ENCODE peak calls at places on chromosomes 7 and 10, in nine cellular contexts. One of them, this sample, is unnamed.

GRCh38 chr10:48572414-48572813 is 32.5 kb downstream of the ARHGAP22 start:
- DNase-seq in CD4-positive, alpha-beta T cell: no peak
- DNase-seq in GM23248: peak; percentile 73
- DNase-seq in HL-60: no peak
- DNase-seq in bronchial epithelial cell: peak; percentile 79
- DNase-seq in tibial nerve: no peak
- DNase-seq in fibroblast of lung: peak; percentile 82
- DNase-seq in brain microvascular endothelial cell: no peak
- DNase-seq in cardiac muscle cell: no peak
- DNase-seq in this sample: no peak

GRCh38 chr10:24901686-24902399 is 50.6 kb downstream of the PRTFDC1 start:
- DNase-seq in CD4-positive, alpha-beta T cell: no peak
- DNase-seq in bronchial epithelial cell: peak; percentile 97
- DNase-seq in HL-60: no peak
- DNase-seq in GM23248: peak; percentile 94
- DNase-seq in cardiac muscle cell: peak; percentile 88
- DNase-seq in tibial nerve: no peak
- DNase-seq in fibroblast of lung: peak; percentile 98
- DNase-seq in brain microvascular endothelial cell: peak; percentile 86
- DNase-seq in this sample: peak; percentile 85

GRCh38 chr7:3095046-3095445 is 51.4 kb upstream of the CARD11 start:
- DNase-seq in cardiac muscle cell: no peak
- DNase-seq in tibial nerve: peak; percentile 21
- DNase-seq in HL-60: no peak
- DNase-seq in bronchial epithelial cell: no peak
- DNase-seq in fibroblast of lung: no peak
- DNase-seq in CD4-positive, alpha-beta T cell: peak; percentile 51
- DNase-seq in brain microvascular endothelial cell: no peak
- DNase-seq in GM23248: no peak
- DNase-seq in this sample: no peak

GRCh38 chr7:116075351-116076145 is 45.0 kb upstream of the TFEC start:
- DNase-seq in CD4-positive, alpha-beta T cell: no peak
- DNase-seq in fibroblast of lung: peak; percentile 14
- DNase-seq in HL-60: no peak
- DNase-seq in brain microvascular endothelial cell: peak; percentile 5
- DNase-seq in tibial nerve: no peak
- DNase-seq in bronchial epithelial cell: peak; percentile 37
- DNase-seq in GM23248: no peak
- DNase-seq in cardiac muscle cell: peak; percentile 1
- DNase-seq in this sample: no peak

GRCh38 chr7:45203947-45204445 is 46.4 kb downstream of the RAMP3 start:
- DNase-seq in CD4-positive, alpha-beta T cell: no peak
- DNase-seq in cardiac muscle cell: peak; percentile 84
- DNase-seq in HL-60: no peak
- DNase-seq in GM23248: peak; percentile 57
- DNase-seq in fibroblast of lung: peak; percentile 10
- DNase-seq in brain microvascular endothelial cell: no peak
- DNase-seq in bronchial epithelial cell: peak; percentile 16
- DNase-seq in tibial nerve: no peak
- DNase-seq in this sample: no peak

GRCh38 chr10:22252286-22252800 is 34.5 kb upstream of the EBLN1 start:
- DNase-seq in fibroblast of lung: peak; percentile 60
- DNase-seq in CD4-positive, alpha-beta T cell: peak; percentile 41
- DNase-seq in cardiac muscle cell: peak; percentile 84
- DNase-seq in brain microvascular endothelial cell: no peak
- DNase-seq in bronchial epithelial cell: peak; percentile 25
- DNase-seq in GM23248: peak; percentile 70
- DNase-seq in tibial nerve: peak; percentile 40
- DNase-seq in HL-60: no peak
- DNase-seq in this sample: peak; percentile 26

GRCh38 chr7:100826546-100827329 is 585 bp downstream of the EPHB4 start:
- DNase-seq in brain microvascular endothelial cell: peak; percentile 7
- DNase-seq in fibroblast of lung: peak; percentile 9
- DNase-seq in GM23248: no peak
- DNase-seq in CD4-positive, alpha-beta T cell: no peak
- DNase-seq in tibial nerve: peak; percentile 9
- DNase-seq in cardiac muscle cell: no peak
- DNase-seq in bronchial epithelial cell: no peak
- DNase-seq in HL-60: no peak
- DNase-seq in this sample: no peak

GRCh38 chr10:91702586-91703088 is 69.8 kb upstream of the PPP1R3C start:
- DNase-seq in fibroblast of lung: no peak
- DNase-seq in brain microvascular endothelial cell: no peak
- DNase-seq in HL-60: no peak
- DNase-seq in GM23248: no peak
- DNase-seq in tibial nerve: no peak
- DNase-seq in cardiac muscle cell: no peak
- DNase-seq in CD4-positive, alpha-beta T cell: no peak
- DNase-seq in bronchial epithelial cell: no peak
- DNase-seq in this sample: no peak

GRCh38 chr10:21467633-21468032 is 57.8 kb downstream of the SKIDA1 start:
- DNase-seq in HL-60: no peak
- DNase-seq in GM23248: no peak
- DNase-seq in brain microvascular endothelial cell: no peak
- DNase-seq in tibial nerve: no peak
- DNase-seq in cardiac muscle cell: no peak
- DNase-seq in CD4-positive, alpha-beta T cell: no peak
- DNase-seq in fibroblast of lung: no peak
- DNase-seq in bronchial epithelial cell: no peak
- DNase-seq in this sample: no peak

GRCh38 chr7:123935436-123936381 is 10.7 kb downstream of the SPAM1 start:
- DNase-seq in CD4-positive, alpha-beta T cell: no peak
- DNase-seq in HL-60: no peak
- DNase-seq in cardiac muscle cell: no peak
- DNase-seq in fibroblast of lung: no peak
- DNase-seq in bronchial epithelial cell: no peak
- DNase-seq in brain microvascular endothelial cell: no peak
- DNase-seq in tibial nerve: no peak
- DNase-seq in GM23248: no peak
- DNase-seq in this sample: no peak

GRCh38 chr10:109992485-109992884 is 15.3 kb upstream of the ADD3 start:
- DNase-seq in CD4-positive, alpha-beta T cell: no peak
- DNase-seq in tibial nerve: no peak
- DNase-seq in brain microvascular endothelial cell: peak; percentile 62
- DNase-seq in fibroblast of lung: peak; percentile 88
- DNase-seq in HL-60: no peak
- DNase-seq in GM23248: peak; percentile 82
- DNase-seq in cardiac muscle cell: peak; percentile 81
- DNase-seq in bronchial epithelial cell: no peak
- DNase-seq in this sample: no peak

GRCh38 chr7:2719007-2719406 is 31.0 kb downstream of the AMZ1 start:
- DNase-seq in fibroblast of lung: no peak
- DNase-seq in brain microvascular endothelial cell: no peak
- DNase-seq in GM23248: peak; percentile 15
- DNase-seq in CD4-positive, alpha-beta T cell: peak; percentile 63
- DNase-seq in tibial nerve: no peak
- DNase-seq in bronchial epithelial cell: no peak
- DNase-seq in HL-60: no peak
- DNase-seq in cardiac muscle cell: no peak
- DNase-seq in this sample: peak; percentile 20

GRCh38 chr7:93955304-93955703 is 33.8 kb downstream of the GNG11 start:
- DNase-seq in fibroblast of lung: no peak
- DNase-seq in CD4-positive, alpha-beta T cell: no peak
- DNase-seq in HL-60: no peak
- DNase-seq in GM23248: no peak
- DNase-seq in tibial nerve: no peak
- DNase-seq in bronchial epithelial cell: no peak
- DNase-seq in cardiac muscle cell: no peak
- DNase-seq in brain microvascular endothelial cell: no peak
- DNase-seq in this sample: no peak

GRCh38 chr10:125756853-125757487 is 18.7 kb downstream of the MMP21 start:
- DNase-seq in tibial nerve: no peak
- DNase-seq in CD4-positive, alpha-beta T cell: no peak
- DNase-seq in cardiac muscle cell: no peak
- DNase-seq in fibroblast of lung: no peak
- DNase-seq in HL-60: no peak
- DNase-seq in GM23248: no peak
- DNase-seq in bronchial epithelial cell: no peak
- DNase-seq in brain microvascular endothelial cell: no peak
- DNase-seq in this sample: no peak

GRCh38 chr7:8035647-8036518 is 67.3 kb downstream of the GLCCI1 start:
- DNase-seq in HL-60: peak; percentile 12
- DNase-seq in tibial nerve: no peak
- DNase-seq in GM23248: peak; percentile 47
- DNase-seq in CD4-positive, alpha-beta T cell: no peak
- DNase-seq in cardiac muscle cell: peak; percentile 50
- DNase-seq in bronchial epithelial cell: peak; percentile 63
- DNase-seq in brain microvascular endothelial cell: peak; percentile 19
- DNase-seq in fibroblast of lung: peak; percentile 25
- DNase-seq in this sample: no peak

GRCh38 chr10:100827819-100828743 is 82.7 kb downstream of the PAX2 start:
- DNase-seq in fibroblast of lung: peak; percentile 3
- DNase-seq in GM23248: peak; percentile 64
- DNase-seq in bronchial epithelial cell: no peak
- DNase-seq in HL-60: no peak
- DNase-seq in brain microvascular endothelial cell: no peak
- DNase-seq in cardiac muscle cell: no peak
- DNase-seq in tibial nerve: no peak
- DNase-seq in CD4-positive, alpha-beta T cell: no peak
- DNase-seq in this sample: peak; percentile 50

GRCh38 chr10:8045728-8046494 is 8.6 kb upstream of the GATA3 start:
- DNase-seq in fibroblast of lung: no peak
- DNase-seq in CD4-positive, alpha-beta T cell: no peak
- DNase-seq in cardiac muscle cell: no peak
- DNase-seq in tibial nerve: no peak
- DNase-seq in GM23248: no peak
- DNase-seq in bronchial epithelial cell: no peak
- DNase-seq in HL-60: no peak
- DNase-seq in brain microvascular endothelial cell: no peak
- DNase-seq in this sample: no peak

GRCh38 chr10:8042864-8043568 is 11.5 kb upstream of the GATA3 start:
- DNase-seq in bronchial epithelial cell: no peak
- DNase-seq in HL-60: no peak
- DNase-seq in brain microvascular endothelial cell: no peak
- DNase-seq in tibial nerve: no peak
- DNase-seq in CD4-positive, alpha-beta T cell: no peak
- DNase-seq in cardiac muscle cell: no peak
- DNase-seq in fibroblast of lung: no peak
- DNase-seq in GM23248: no peak
- DNase-seq in this sample: no peak

GRCh38 chr10:8043569-8044306 is 10.8 kb upstream of the GATA3 start:
- DNase-seq in CD4-positive, alpha-beta T cell: peak; percentile 38
- DNase-seq in brain microvascular endothelial cell: no peak
- DNase-seq in GM23248: no peak
- DNase-seq in bronchial epithelial cell: no peak
- DNase-seq in tibial nerve: no peak
- DNase-seq in HL-60: no peak
- DNase-seq in cardiac muscle cell: no peak
- DNase-seq in fibroblast of lung: no peak
- DNase-seq in this sample: no peak

GRCh38 chr10:8044331-8044907 is 10.1 kb upstream of the GATA3 start:
- DNase-seq in HL-60: no peak
- DNase-seq in brain microvascular endothelial cell: no peak
- DNase-seq in GM23248: no peak
- DNase-seq in CD4-positive, alpha-beta T cell: no peak
- DNase-seq in cardiac muscle cell: no peak
- DNase-seq in tibial nerve: no peak
- DNase-seq in fibroblast of lung: no peak
- DNase-seq in bronchial epithelial cell: no peak
- DNase-seq in this sample: no peak

GRCh38 chr10:8044908-8045727 is 9.4 kb upstream of the GATA3 start:
- DNase-seq in HL-60: no peak
- DNase-seq in tibial nerve: no peak
- DNase-seq in GM23248: no peak
- DNase-seq in brain microvascular endothelial cell: no peak
- DNase-seq in bronchial epithelial cell: no peak
- DNase-seq in cardiac muscle cell: no peak
- DNase-seq in CD4-positive, alpha-beta T cell: no peak
- DNase-seq in fibroblast of lung: no peak
- DNase-seq in this sample: peak; percentile 16
- H3K27me3 ChIP-seq in HL-60: peaks cover 23% of the 10 kb centered on the region
- H3K27me3 ChIP-seq in tibial nerve: peaks cover 100% of the 10 kb centered on the region
- H3K27me3 ChIP-seq in GM23248: peaks cover 94% of the 10 kb centered on the region
- H3K27me3 ChIP-seq in brain microvascular endothelial cell: peaks cover 93% of the 10 kb centered on the region
- H3K27me3 ChIP-seq in bronchial epithelial cell: peaks cover 83% of the 10 kb centered on the region
- H3K27me3 ChIP-seq in cardiac muscle cell: peaks cover 100% of the 10 kb centered on the region
- H3K27me3 ChIP-seq in CD4-positive, alpha-beta T cell: peaks cover 99% of the 10 kb centered on the region
- H3K27me3 ChIP-seq in fibroblast of lung: peaks cover 92% of the 10 kb centered on the region
- H3K27me3 ChIP-seq in this sample: peaks cover 57% of the 10 kb centered on the region

GRCh38 chr10:43001427-43001795 is 75.5 kb upstream of the RET start:
- DNase-seq in CD4-positive, alpha-beta T cell: no peak
- DNase-seq in cardiac muscle cell: no peak
- DNase-seq in fibroblast of lung: no peak
- DNase-seq in GM23248: no peak
- DNase-seq in bronchial epithelial cell: no peak
- DNase-seq in brain microvascular endothelial cell: no peak
- DNase-seq in tibial nerve: no peak
- DNase-seq in HL-60: no peak
- DNase-seq in this sample: no peak
- H3K27me3 ChIP-seq in CD4-positive, alpha-beta T cell: no peaks in the 10 kb centered on the region
- H3K27me3 ChIP-seq in cardiac muscle cell: no peaks in the 10 kb centered on the region
- H3K27me3 ChIP-seq in fibroblast of lung: no peaks in the 10 kb centered on the region
- H3K27me3 ChIP-seq in GM23248: peaks cover 12% of the 10 kb centered on the region
- H3K27me3 ChIP-seq in bronchial epithelial cell: no peaks in the 10 kb centered on the region
- H3K27me3 ChIP-seq in brain microvascular endothelial cell: no peaks in the 10 kb centered on the region
- H3K27me3 ChIP-seq in tibial nerve: no peaks in the 10 kb centered on the region
- H3K27me3 ChIP-seq in HL-60: no peaks in the 10 kb centered on the region
- H3K27me3 ChIP-seq in this sample: no peaks in the 10 kb centered on the region

DNA sequence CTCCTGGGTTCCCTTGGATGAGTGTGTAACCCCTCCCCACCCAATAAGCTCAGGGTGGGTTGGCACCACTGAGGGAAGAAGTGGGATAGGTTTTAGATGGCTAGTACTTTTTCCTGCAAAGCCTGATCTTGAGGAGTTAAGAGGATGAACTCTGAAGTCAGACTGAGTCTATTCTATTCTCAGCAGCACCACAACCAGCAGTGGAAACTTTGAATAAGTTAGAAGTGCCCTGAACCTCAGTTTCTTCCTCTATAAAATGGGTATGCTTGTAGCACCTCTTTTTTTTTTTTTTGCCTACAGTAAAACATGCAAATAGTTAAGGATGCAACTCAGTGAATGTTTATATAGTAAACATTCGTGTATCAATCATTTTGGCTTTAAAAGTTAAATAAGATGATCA is 7.1 kb downstream of the NKX2-3 start:
- DNase-seq in bronchial epithelial cell: no peak
- DNase-seq in tibial nerve: no peak
- DNase-seq in CD4-positive, alpha-beta T cell: no peak
- DNase-seq in cardiac muscle cell: no peak
- DNase-seq in HL-60: no peak
- DNase-seq in fibroblast of lung: no peak
- DNase-seq in GM23248: no peak
- DNase-seq in brain microvascular endothelial cell: no peak
- DNase-seq in this sample: no peak
- H3K27me3 ChIP-seq in bronchial epithelial cell: peaks cover 56% of the 10 kb centered on the region
- H3K27me3 ChIP-seq in tibial nerve: peaks cover 96% of the 10 kb centered on the region
- H3K27me3 ChIP-seq in CD4-positive, alpha-beta T cell: peaks cover 75% of the 10 kb centered on the region
- H3K27me3 ChIP-seq in cardiac muscle cell: peaks cover 100% of the 10 kb centered on the region
- H3K27me3 ChIP-seq in HL-60: peaks cover 63% of the 10 kb centered on the region
- H3K27me3 ChIP-seq in fibroblast of lung: peaks cover 79% of the 10 kb centered on the region
- H3K27me3 ChIP-seq in GM23248: peaks cover 89% of the 10 kb centered on the region
- H3K27me3 ChIP-seq in brain microvascular endothelial cell: peaks cover 92% of the 10 kb centered on the region
- H3K27me3 ChIP-seq in this sample: peaks cover 14% of the 10 kb centered on the region

GRCh38 chr7:94251-94801 is 98.0 kb upstream of the FAM20C start:
- DNase-seq in tibial nerve: no peak
- DNase-seq in HL-60: no peak
- DNase-seq in CD4-positive, alpha-beta T cell: no peak
- DNase-seq in cardiac muscle cell: no peak
- DNase-seq in GM23248: no peak
- DNase-seq in fibroblast of lung: no peak
- DNase-seq in bronchial epithelial cell: no peak
- DNase-seq in brain microvascular endothelial cell: no peak
- DNase-seq in this sample: no peak
- H3K27me3 ChIP-seq in tibial nerve: no peaks in the 10 kb centered on the region
- H3K27me3 ChIP-seq in HL-60: no peaks in the 10 kb centered on the region
- H3K27me3 ChIP-seq in CD4-positive, alpha-beta T cell: no peaks in the 10 kb centered on the region
- H3K27me3 ChIP-seq in cardiac muscle cell: no peaks in the 10 kb centered on the region
- H3K27me3 ChIP-seq in GM23248: no peaks in the 10 kb centered on the region
- H3K27me3 ChIP-seq in fibroblast of lung: no peaks in the 10 kb centered on the region
- H3K27me3 ChIP-seq in bronchial epithelial cell: no peaks in the 10 kb centered on the region
- H3K27me3 ChIP-seq in brain microvascular endothelial cell: no peaks in the 10 kb centered on the region
- H3K27me3 ChIP-seq in this sample: no peaks in the 10 kb centered on the region

GRCh38 chr10:99540339-99540672 is 7.6 kb downstream of the NKX2-3 start:
- DNase-seq in bronchial epithelial cell: no peak
- DNase-seq in fibroblast of lung: no peak
- DNase-seq in GM23248: no peak
- DNase-seq in CD4-positive, alpha-beta T cell: no peak
- DNase-seq in cardiac muscle cell: no peak
- DNase-seq in brain microvascular endothelial cell: no peak
- DNase-seq in tibial nerve: no peak
- DNase-seq in HL-60: no peak
- DNase-seq in this sample: no peak
- H3K27me3 ChIP-seq in bronchial epithelial cell: peaks cover 55% of the 10 kb centered on the region
- H3K27me3 ChIP-seq in fibroblast of lung: peaks cover 75% of the 10 kb centered on the region
- H3K27me3 ChIP-seq in GM23248: peaks cover 89% of the 10 kb centered on the region
- H3K27me3 ChIP-seq in CD4-positive, alpha-beta T cell: peaks cover 76% of the 10 kb centered on the region
- H3K27me3 ChIP-seq in cardiac muscle cell: peaks cover 100% of the 10 kb centered on the region
- H3K27me3 ChIP-seq in brain microvascular endothelial cell: peaks cover 92% of the 10 kb centered on the region
- H3K27me3 ChIP-seq in tibial nerve: peaks cover 98% of the 10 kb centered on the region
- H3K27me3 ChIP-seq in HL-60: peaks cover 60% of the 10 kb centered on the region
- H3K27me3 ChIP-seq in this sample: peaks cover 14% of the 10 kb centered on the region

This sample was measured in MG63.